ENCODE peak calls at places on chromosomes 3 and 15, in seven cellular contexts. L is CD14-positive monocyte; G is thyroid gland; D is SJSA1; T is epithelial cell of esophagus; I is CD8-positive, alpha-beta memory T cell; S is cardiac septum. E is an unnamed sample.

GRCh38 chr15:62059818-62060115 is 480 bp downstream of the VPS13C start:
- DNase-seq in L (peak; percentile 76), G (peak; percentile 56), D (peak; percentile 69), T (peak; percentile 47), I (peak; percentile 70), S (peak; percentile 80), E (no peak)

GRCh38 chr3:37015631-37016030 is 22.3 kb downstream of the MLH1 start:
- DNase-seq in L (no peak), G (no peak), D (no peak), T (no peak), I (no peak), S (no peak), E (no peak)

GRCh38 chr3:88957751-88958452 is 149.5 kb upstream of the EPHA3 start:
- DNase-seq in L (no peak), G (no peak), D (no peak), T (peak; percentile 68), I (no peak), S (no peak), E (no peak)

GRCh38 chr3:7095116-7095515 is 234.2 kb downstream of the GRM7 start:
- DNase-seq in L (no peak), G (no peak), D (no peak), T (no peak), I (no peak), S (no peak), E (no peak)

GRCh38 chr15:97941572-97941971 is 18.9 kb upstream of the ARRDC4 start:
- DNase-seq in L (no peak), G (no peak), D (no peak), T (no peak), I (no peak), S (no peak), E (no peak)

GRCh38 chr15:42020713-42021273 is at the start of gene PLA2G4E:
- DNase-seq in L (no peak), G (no peak), D (no peak), T (peak; percentile 77), I (no peak), S (no peak), E (no peak)

GRCh38 chr15:38626443-38627050 is 61.9 kb upstream of the RASGRP1 start:
- DNase-seq in L (no peak), G (no peak), D (no peak), T (no peak), I (no peak), S (no peak), E (no peak)

GRCh38 chr3:139284221-139284620 is 59.6 kb upstream of the MRPS22 start:
- DNase-seq in L (no peak), G (no peak), D (no peak), T (no peak), I (no peak), S (no peak), E (no peak)

GRCh38 chr3:10982782-10983181 is 9.8 kb upstream of the SLC6A1 start:
- DNase-seq in L (no peak), G (no peak), D (no peak), T (peak; percentile 79), I (no peak), S (no peak), E (no peak)

GRCh38 chr15:86263235-86263634 is 183.6 kb downstream of the AGBL1 start:
- DNase-seq in L (no peak), G (no peak), D (no peak), T (peak; percentile 69), I (no peak), S (no peak), E (no peak)

GRCh38 chr3:11155341-11156025 is 1.2 kb downstream of the HRH1 start:
- DNase-seq in L (no peak), G (peak; percentile 58), D (peak; percentile 80), T (peak; percentile 86), I (no peak), S (peak; percentile 83), E (peak; percentile 87)

GRCh38 chr3:190370369-190370768 is 17.6 kb upstream of the CLDN16 start:
- DNase-seq in L (no peak), G (no peak), D (no peak), T (peak; percentile 59), I (no peak), S (no peak), E (no peak)

GRCh38 chr3:171772427-171773056 is 37.7 kb downstream of the PLD1 start:
- DNase-seq in L (no peak), G (peak; percentile 62), D (no peak), T (peak; percentile 75), I (peak; percentile 20), S (no peak), E (no peak)

GRCh38 chr15:33201376-33202189 is 7.1 kb upstream of the FMN1 start:
- DNase-seq in L (peak; percentile 86), G (peak; percentile 16), D (peak; percentile 57), T (peak; percentile 94), I (no peak), S (no peak), E (no peak)

GRCh38 chr15:49688135-49688790 is 67.4 kb downstream of the DTWD1 start:
- DNase-seq in L (no peak), G (no peak), D (no peak), T (no peak), I (no peak), S (no peak), E (no peak)

GRCh38 chr3:46707601-46708011 is 6.4 kb downstream of the TMIE start:
- DNase-seq in L (no peak), G (no peak), D (no peak), T (no peak), I (no peak), S (peak; percentile 60), E (peak; percentile 41)

GRCh38 chr15:81275711-81276417 is 48.1 kb downstream of the STARD5 start:
- DNase-seq in L (no peak), G (no peak), D (no peak), T (no peak), I (no peak), S (no peak), E (no peak)

GRCh38 chr3:179421500-179421899 is 29.8 kb downstream of the GNB4 start:
- DNase-seq in L (no peak), G (peak; percentile 26), D (no peak), T (peak; percentile 41), I (no peak), S (no peak), E (no peak)

GRCh38 chr15:74208901-74209559 is 6.4 kb upstream of the STRA6 start:
- DNase-seq in L (no peak), G (no peak), D (no peak), T (no peak), I (no peak), S (no peak), E (no peak)

GRCh38 chr15:47514251-47514652 is 203.1 kb upstream of the SEMA6D start:
- DNase-seq in L (no peak), G (no peak), D (no peak), T (peak; percentile 78), I (no peak), S (no peak), E (no peak)

GRCh38 chr3:61057491-61057890 is 193.8 kb downstream of the FHIT start:
- DNase-seq in L (no peak), G (peak; percentile 4), D (no peak), T (no peak), I (no peak), S (no peak), E (no peak)

GRCh38 chr15:61834076-61834697 is 226.1 kb downstream of the VPS13C start:
- DNase-seq in L (no peak), G (peak; percentile 90), D (peak; percentile 69), T (peak; percentile 77), I (peak; percentile 39), S (no peak), E (no peak)

GRCh38 chr3:101950510-101950909 is 101.2 kb downstream of the NFKBIZ start:
- DNase-seq in L (no peak), G (peak; percentile 55), D (no peak), T (peak; percentile 81), I (no peak), S (no peak), E (no peak)

GRCh38 chr3:174355505-174355904 is 503.6 kb upstream of the NAALADL2 start:
- DNase-seq in L (no peak), G (no peak), D (no peak), T (peak; percentile 45), I (no peak), S (no peak), E (no peak)

GRCh38 chr15:32029409-32029861 is 880 bp upstream of the CHRNA7 start:
- DNase-seq in L (no peak), G (peak; percentile 39), D (no peak), T (no peak), I (no peak), S (no peak), E (no peak)

GRCh38 chr3:141804778-141805639 is 41.8 kb downstream of the GRK7 start:
- DNase-seq in L (no peak), G (no peak), D (no peak), T (peak; percentile 42), I (no peak), S (peak; percentile 29), E (no peak)

GRCh38 chr3:156449712-156450574 is 105.0 kb downstream of the SSR3 start:
- DNase-seq in L (no peak), G (peak; percentile 41), D (no peak), T (peak; percentile 58), I (no peak), S (no peak), E (no peak)

GRCh38 chr15:41904487-41905359 is 10.9 kb upstream of the SPTBN5 start:
- DNase-seq in L (peak; percentile 72), G (peak; percentile 78), D (peak; percentile 66), T (peak; percentile 66), I (peak; percentile 65), S (peak; percentile 71), E (no peak)

GRCh38 chr15:88066758-88067157 is 189.8 kb downstream of the NTRK3 start:
- DNase-seq in L (no peak), G (no peak), D (no peak), T (no peak), I (no peak), S (no peak), E (no peak)

E was measured in coronary artery.